ENCODE peak calls at places on chromosomes 5 and 9, in five cellular contexts. O is naive thymus-derived CD4-positive, alpha-beta T cell; U is psoas muscle; J is Peyer's patch; T is fibroblast of lung. C is an unnamed sample.

GRCh38 chr5:167096816-167097215 is 1194.6 kb upstream of the WWC1 start:
- DNase-seq in O (no peak), U (no peak), J (no peak), T (peak; percentile 71), C (no peak)

GRCh38 chr9:127779136-127779981 is 893 bp upstream of the SH2D3C start:
- DNase-seq in O (no peak), U (no peak), J (no peak), T (no peak), C (no peak)

GRCh38 chr5:10723519-10723918 is 37.5 kb downstream of the DAP start:
- DNase-seq in O (no peak), U (no peak), J (no peak), T (no peak), C (no peak)

GRCh38 chr9:19387317-19387716 is 7.3 kb upstream of the RPS6 start:
- DNase-seq in O (no peak), U (no peak), J (no peak), T (no peak), C (no peak)

GRCh38 chr9:75909776-75910175 is 19.3 kb downstream of the PCSK5 start:
- DNase-seq in O (no peak), U (no peak), J (no peak), T (peak; percentile 16), C (no peak)

GRCh38 chr5:14954620-14955343 is 83.2 kb upstream of the ANKH start:
- DNase-seq in O (no peak), U (no peak), J (no peak), T (no peak), C (no peak)

GRCh38 chr9:116933251-116933650 is 246.1 kb downstream of the TRIM32 start:
- DNase-seq in O (no peak), U (no peak), J (no peak), T (no peak), C (no peak)

GRCh38 chr9:137007060-137007815 is 10.9 kb upstream of the CLIC3 start:
- DNase-seq in O (no peak), U (no peak), J (no peak), T (no peak), C (no peak)

GRCh38 chr9:133587051-133587450 is 22.1 kb downstream of the FAM163B start:
- DNase-seq in O (no peak), U (no peak), J (no peak), T (no peak), C (no peak)
- H3K9me3 ChIP-seq in O (no peaks in the 10 kb centered on the region), U (no peaks in the 10 kb centered on the region), J (no peaks in the 10 kb centered on the region), T (peaks cover 2% of the 10 kb centered on the region), C (no peaks in the 10 kb centered on the region)

DNA sequence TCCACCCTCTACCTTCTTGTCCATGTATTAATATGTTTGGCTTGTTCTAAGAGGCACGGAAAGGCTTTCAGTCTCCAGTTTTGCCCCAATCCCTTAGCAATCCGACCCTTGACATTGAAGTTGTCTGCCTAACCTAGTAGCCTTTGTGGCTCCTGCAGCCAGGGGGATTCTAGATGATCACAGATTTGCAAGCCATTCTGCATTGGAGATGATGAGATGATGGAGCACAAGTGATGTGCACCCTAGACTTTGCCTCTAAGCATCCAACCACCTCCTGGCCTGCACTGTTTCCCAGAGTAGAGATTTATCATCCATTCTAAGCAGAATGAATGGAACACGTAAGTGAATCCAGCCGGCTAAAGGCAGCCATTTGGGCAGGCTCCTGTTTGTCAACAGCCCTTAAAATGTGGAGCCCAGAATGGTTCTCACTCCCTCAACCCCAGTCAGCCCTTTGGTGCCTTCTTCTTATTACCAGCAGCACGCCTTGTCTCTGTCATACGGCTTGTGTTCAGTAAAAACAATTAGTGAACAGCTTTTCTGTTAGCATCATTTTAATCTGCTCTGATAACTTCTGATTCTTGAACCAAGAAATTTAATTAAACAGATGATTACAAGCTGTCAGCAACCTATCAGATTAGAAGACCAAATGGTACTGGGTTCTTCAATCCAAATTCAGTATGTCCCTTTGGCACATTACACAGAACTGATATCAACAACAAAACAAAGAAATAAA is 5.7 kb upstream of the TRAF1 start:
- DNase-seq in O (no peak), U (no peak), J (no peak), T (no peak), C (no peak)
- H3K4me1 ChIP-seq in O (peaks cover 87% of the 10 kb centered on the region), U (peaks cover 24% of the 10 kb centered on the region), J (peaks cover 7% of the 10 kb centered on the region), T (peaks cover 35% of the 10 kb centered on the region), C (peaks cover 80% of the 10 kb centered on the region)

GRCh38 chr9:128919409-128919808 is 1.4 kb upstream of the PHYHD1 start:
- DNase-seq in O (no peak), U (no peak), J (peak; percentile 68), T (no peak), C (no peak)
- H3K27ac ChIP-seq in O (no peak overlapping the region), U (no peak overlapping the region), J (peak overlapping the region; percentile 59), T (no peak overlapping the region), C (peak overlapping the region; percentile 15)

DNA sequence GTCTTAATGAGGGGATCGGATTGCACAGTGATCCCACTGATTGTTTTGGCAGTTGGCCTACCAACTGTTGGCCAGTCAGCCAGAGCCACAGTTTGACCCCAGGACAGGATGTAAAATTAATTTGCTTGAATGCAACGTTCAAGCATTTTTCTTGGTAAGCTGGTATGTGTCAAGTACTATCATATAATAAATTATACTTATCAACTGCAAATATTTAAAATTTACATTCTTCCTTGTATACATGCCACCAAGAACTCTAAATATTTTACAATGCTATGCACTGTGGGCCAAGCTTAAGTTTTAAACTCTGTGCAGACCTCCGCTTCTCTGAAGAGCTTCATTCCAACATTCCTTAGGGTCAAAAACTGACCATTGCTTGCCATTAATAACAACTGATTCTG is 80.4 kb upstream of the OSMR start:
- DNase-seq in O (no peak), U (no peak), J (no peak), T (peak; percentile 96), C (no peak)
- H3K9me3 ChIP-seq in O (no peaks in the 10 kb centered on the region), U (peaks cover 7% of the 10 kb centered on the region), J (no peaks in the 10 kb centered on the region), T (peaks cover 2% of the 10 kb centered on the region), C (peaks cover 9% of the 10 kb centered on the region)